ENCODE peak calls at places on chromosomes 13 and 19, in five cellular contexts. One of them, this sample, is unnamed.

GRCh38 chr13:50225188-50226155 is 210.2 kb downstream of the KCNRG start:
- DNase-seq in left lung: no peak
- DNase-seq in ovary: no peak
- DNase-seq in transverse colon: no peak
- DNase-seq in heart left ventricle: no peak
- DNase-seq in this sample: no peak

GRCh38 chr13:23915308-23915707 is 18.0 kb upstream of the C1QTNF9B start:
- DNase-seq in left lung: no peak
- DNase-seq in ovary: no peak
- DNase-seq in transverse colon: no peak
- DNase-seq in heart left ventricle: no peak
- DNase-seq in this sample: no peak

GRCh38 chr19:32104465-32105235 is 240.8 kb upstream of the ZNF507 start:
- DNase-seq in left lung: no peak
- DNase-seq in ovary: no peak
- DNase-seq in transverse colon: peak; percentile 16
- DNase-seq in heart left ventricle: no peak
- DNase-seq in this sample: no peak

GRCh38 chr19:46351241-46352041 is 4.6 kb downstream of the PPP5C start:
- DNase-seq in left lung: peak; percentile 90
- DNase-seq in ovary: peak; percentile 57
- DNase-seq in transverse colon: peak; percentile 54
- DNase-seq in heart left ventricle: no peak
- DNase-seq in this sample: no peak

GRCh38 chr19:28296506-28296905 is 916.4 kb downstream of the UQCRFS1 start:
- DNase-seq in left lung: no peak
- DNase-seq in ovary: no peak
- DNase-seq in transverse colon: no peak
- DNase-seq in heart left ventricle: no peak
- DNase-seq in this sample: no peak

GRCh38 chr19:43809762-43810696 is 7.8 kb upstream of the LYPD5 start:
- DNase-seq in left lung: no peak
- DNase-seq in ovary: no peak
- DNase-seq in transverse colon: no peak
- DNase-seq in heart left ventricle: no peak
- DNase-seq in this sample: no peak

GRCh38 chr19:18401580-18402112 is 4.2 kb upstream of the LRRC25 start:
- DNase-seq in left lung: no peak
- DNase-seq in ovary: no peak
- DNase-seq in transverse colon: peak; percentile 85
- DNase-seq in heart left ventricle: peak; percentile 72
- DNase-seq in this sample: no peak

GRCh38 chr19:8310342-8311055 is 2.3 kb upstream of the CD320 start:
- DNase-seq in left lung: peak; percentile 18
- DNase-seq in ovary: peak; percentile 19
- DNase-seq in transverse colon: peak; percentile 7
- DNase-seq in heart left ventricle: peak; percentile 12
- DNase-seq in this sample: no peak

GRCh38 chr19:5974721-5975387 is 3.1 kb downstream of the RANBP3 start:
- DNase-seq in left lung: no peak
- DNase-seq in ovary: no peak
- DNase-seq in transverse colon: no peak
- DNase-seq in heart left ventricle: no peak
- DNase-seq in this sample: peak; percentile 86

GRCh38 chr19:52070496-52070895 is 21.9 kb upstream of the ZNF432 start:
- DNase-seq in left lung: no peak
- DNase-seq in ovary: no peak
- DNase-seq in transverse colon: no peak
- DNase-seq in heart left ventricle: no peak
- DNase-seq in this sample: no peak

GRCh38 chr19:38211206-38211605 is 12.8 kb downstream of the DPF1 start:
- DNase-seq in left lung: no peak
- DNase-seq in ovary: peak; percentile 60
- DNase-seq in transverse colon: no peak
- DNase-seq in heart left ventricle: no peak
- DNase-seq in this sample: no peak

GRCh38 chr13:113404723-113405471 is 41.0 kb upstream of the GRTP1 start:
- DNase-seq in left lung: peak; percentile 67
- DNase-seq in ovary: no peak
- DNase-seq in transverse colon: no peak
- DNase-seq in heart left ventricle: peak; percentile 18
- DNase-seq in this sample: no peak

GRCh38 chr13:79692846-79693245 is 211.9 kb downstream of the NDFIP2 start:
- DNase-seq in left lung: no peak
- DNase-seq in ovary: no peak
- DNase-seq in transverse colon: no peak
- DNase-seq in heart left ventricle: no peak
- DNase-seq in this sample: no peak

GRCh38 chr13:99265823-99266426 is 7.7 kb upstream of the GPR18 start:
- DNase-seq in left lung: no peak
- DNase-seq in ovary: no peak
- DNase-seq in transverse colon: no peak
- DNase-seq in heart left ventricle: no peak
- DNase-seq in this sample: peak; percentile 67

GRCh38 chr13:28429685-28430290 is 65.1 kb downstream of the FLT1 start:
- DNase-seq in left lung: no peak
- DNase-seq in ovary: no peak
- DNase-seq in transverse colon: peak; percentile 18
- DNase-seq in heart left ventricle: no peak
- DNase-seq in this sample: no peak

GRCh38 chr19:19399733-19400438 is 5.6 kb upstream of the GATAD2A start:
- DNase-seq in left lung: no peak
- DNase-seq in ovary: no peak
- DNase-seq in transverse colon: no peak
- DNase-seq in heart left ventricle: no peak
- DNase-seq in this sample: no peak

GRCh38 chr19:47228937-47229673 is 1.9 kb downstream of the BBC3 start:
- DNase-seq in left lung: no peak
- DNase-seq in ovary: no peak
- DNase-seq in transverse colon: peak; percentile 29
- DNase-seq in heart left ventricle: no peak
- DNase-seq in this sample: peak; percentile 48

GRCh38 chr13:93715866-93716265 is 489.3 kb downstream of the GPC6 start:
- DNase-seq in left lung: no peak
- DNase-seq in ovary: no peak
- DNase-seq in transverse colon: no peak
- DNase-seq in heart left ventricle: no peak
- DNase-seq in this sample: no peak

GRCh38 chr13:73870970-73871935 is 263.0 kb downstream of the KLF12 start:
- DNase-seq in left lung: no peak
- DNase-seq in ovary: no peak
- DNase-seq in transverse colon: no peak
- DNase-seq in heart left ventricle: peak; percentile 47
- DNase-seq in this sample: no peak

GRCh38 chr19:17359905-17360800 is 17.0 kb downstream of the PLVAP start:
- DNase-seq in left lung: no peak
- DNase-seq in ovary: no peak
- DNase-seq in transverse colon: no peak
- DNase-seq in heart left ventricle: no peak
- DNase-seq in this sample: no peak

DNA sequence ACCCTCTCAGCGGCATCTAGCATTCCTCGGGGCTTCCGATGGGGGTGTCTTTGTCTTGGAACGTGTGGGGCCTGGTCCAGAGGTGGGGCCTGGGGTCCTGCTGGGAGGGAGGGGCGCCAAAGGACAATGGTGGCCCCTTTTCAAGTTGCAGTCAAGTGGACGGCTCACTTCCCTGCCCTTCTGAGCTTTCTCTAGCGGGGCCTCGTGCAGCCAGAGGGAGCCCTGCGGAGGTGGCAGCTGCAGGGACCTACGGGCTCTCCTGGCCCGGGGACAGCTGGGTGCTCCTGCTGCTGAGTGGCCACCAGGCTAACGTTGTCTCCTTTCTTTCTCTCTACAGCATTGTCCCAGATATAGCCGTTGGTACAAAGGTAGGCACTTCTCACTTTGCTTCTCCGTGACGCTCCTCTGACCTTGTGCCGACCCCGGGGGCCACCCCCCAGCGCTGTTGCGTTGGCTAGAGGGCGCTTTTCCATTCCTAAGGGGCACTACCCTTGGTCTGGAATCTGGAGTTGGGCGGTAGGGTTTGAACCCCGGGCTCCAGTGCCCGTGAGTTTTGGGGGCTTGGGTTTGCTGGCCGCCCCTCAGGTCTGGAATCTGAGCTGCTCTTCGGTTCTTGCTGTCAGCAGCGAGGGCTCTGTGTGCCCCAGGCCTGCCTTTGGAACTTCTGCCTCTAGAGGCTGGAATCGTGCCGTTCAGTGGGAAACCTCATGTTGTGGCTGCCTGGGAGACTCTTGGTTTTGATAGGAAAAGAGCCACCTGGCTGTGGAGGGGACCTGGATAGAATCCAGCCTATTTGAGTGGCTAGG is 2.0 kb downstream of the PTBP1 start:
- DNase-seq in left lung: no peak
- DNase-seq in ovary: peak; percentile 48
- DNase-seq in transverse colon: peak; percentile 37
- DNase-seq in heart left ventricle: peak; percentile 21
- DNase-seq in this sample: no peak
- H3K27ac ChIP-seq in left lung: peak overlapping the region; percentile 78
- H3K27ac ChIP-seq in ovary: no peak overlapping the region
- H3K27ac ChIP-seq in transverse colon: peak overlapping the region; percentile 98
- H3K27ac ChIP-seq in heart left ventricle: peak overlapping the region; percentile 100
- H3K27ac ChIP-seq in this sample: peak overlapping the region; percentile 80

DNA sequence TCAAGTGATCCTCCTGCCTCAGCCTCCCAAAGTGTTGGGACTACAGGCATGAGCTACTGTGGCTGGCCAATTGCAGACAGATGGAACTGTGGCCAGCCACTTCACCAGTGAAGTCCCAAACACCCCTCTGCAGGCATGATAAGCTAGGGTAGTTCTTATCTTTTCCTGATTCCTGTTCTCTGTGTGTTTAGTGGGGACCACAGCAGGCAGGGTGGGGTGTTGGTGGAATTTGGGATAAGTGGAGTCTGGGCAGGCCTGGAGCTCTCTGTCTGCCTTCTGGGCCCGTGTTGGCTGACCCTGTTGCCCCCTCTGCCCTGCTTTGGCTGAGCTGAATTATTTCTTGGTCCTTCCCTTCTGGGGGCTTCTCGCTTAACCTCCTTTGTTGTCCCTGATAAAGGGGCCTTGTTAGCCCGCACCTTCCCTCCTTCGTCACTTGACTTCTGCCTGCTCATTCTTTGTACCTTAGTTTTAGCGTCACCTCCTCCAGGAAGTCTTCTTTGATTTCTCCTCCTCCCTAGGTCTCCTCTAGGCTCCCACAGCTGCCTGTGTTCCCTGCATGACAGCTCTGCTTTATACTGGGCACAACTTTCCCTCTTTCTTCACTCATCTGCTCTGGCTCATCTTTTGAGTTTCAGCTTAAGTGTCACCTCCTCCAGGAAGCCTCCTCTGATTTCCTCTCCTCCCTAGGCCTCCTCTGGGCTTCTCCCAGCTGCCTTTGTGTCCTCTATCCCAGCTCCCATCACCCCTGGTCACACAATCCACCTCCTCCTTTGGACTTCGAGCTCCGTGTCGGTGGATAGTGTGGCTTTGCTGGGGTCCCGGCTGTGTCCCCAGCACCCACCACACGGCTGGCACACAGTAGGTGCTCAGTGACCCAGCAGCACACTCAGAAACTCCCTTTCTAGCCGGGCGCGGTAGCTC is 1.7 kb upstream of the NCLN start:
- DNase-seq in left lung: peak; percentile 46
- DNase-seq in ovary: no peak
- DNase-seq in transverse colon: no peak
- DNase-seq in heart left ventricle: no peak
- DNase-seq in this sample: no peak
- H3K4me1 ChIP-seq in left lung: peaks cover 89% of the 10 kb centered on the region
- H3K4me1 ChIP-seq in ovary: peaks cover 11% of the 10 kb centered on the region
- H3K4me1 ChIP-seq in transverse colon: peaks cover 29% of the 10 kb centered on the region
- H3K4me1 ChIP-seq in heart left ventricle: peaks cover 23% of the 10 kb centered on the region
- H3K4me1 ChIP-seq in this sample: peaks cover 80% of the 10 kb centered on the region

GRCh38 chr19:36423925-36424324 is 5.5 kb upstream of the ZFP82 start:
- DNase-seq in left lung: no peak
- DNase-seq in ovary: no peak
- DNase-seq in transverse colon: no peak
- DNase-seq in heart left ventricle: no peak
- DNase-seq in this sample: no peak

GRCh38 chr19:36418287-36419001 is at the start of gene ZFP82:
- DNase-seq in left lung: peak; percentile 92
- DNase-seq in ovary: peak; percentile 87
- DNase-seq in transverse colon: peak; percentile 73
- DNase-seq in heart left ventricle: peak; percentile 89
- DNase-seq in this sample: peak; percentile 25

GRCh38 chr19:36421749-36422481 is 3.5 kb upstream of the ZFP82 start:
- DNase-seq in left lung: no peak
- DNase-seq in ovary: no peak
- DNase-seq in transverse colon: no peak
- DNase-seq in heart left ventricle: peak; percentile 19
- DNase-seq in this sample: no peak

GRCh38 chr19:36417752-36418286 is 625 bp downstream of the ZFP82 start:
- DNase-seq in left lung: no peak
- DNase-seq in ovary: no peak
- DNase-seq in transverse colon: no peak
- DNase-seq in heart left ventricle: no peak
- DNase-seq in this sample: no peak

DNA sequence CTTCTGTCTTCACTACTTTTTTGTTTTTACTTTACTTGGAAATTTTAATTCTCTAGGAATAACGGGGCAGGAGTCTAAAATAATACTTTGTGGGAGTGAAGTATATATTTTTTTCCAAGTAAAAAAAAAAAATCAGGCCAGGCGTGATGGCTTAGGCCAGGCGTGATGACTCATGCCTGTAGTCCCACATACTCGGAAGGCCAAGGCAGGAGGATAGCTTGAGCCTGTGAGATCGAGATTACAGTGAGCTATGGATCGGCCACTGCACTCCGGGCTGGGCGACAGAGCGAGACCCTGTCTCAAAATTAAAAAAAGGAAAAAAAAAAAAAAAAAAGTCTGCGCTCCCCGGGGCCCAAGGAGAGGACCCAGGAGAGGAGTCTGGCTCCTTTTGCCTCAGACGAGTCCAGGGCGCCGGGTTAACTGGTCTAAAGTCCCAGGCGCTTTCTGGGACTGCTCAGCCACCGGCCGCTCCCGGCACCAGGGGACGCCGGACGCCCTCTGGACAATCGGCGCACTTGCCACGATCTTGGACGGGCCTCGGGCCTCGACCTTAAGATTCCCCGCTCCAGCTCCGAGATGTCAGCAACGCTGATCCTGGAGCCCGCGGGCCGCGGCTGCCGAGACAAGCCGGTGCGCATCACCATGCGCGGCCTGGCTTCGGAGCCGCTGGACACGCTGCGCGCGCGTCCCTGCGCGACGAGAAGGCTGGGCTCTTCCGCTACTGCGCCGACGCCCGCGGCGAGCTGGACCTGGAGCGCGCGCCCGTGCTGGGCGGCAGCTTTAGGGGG is 2.7 kb upstream of the ZFP82 start:
- DNase-seq in left lung: peak; percentile 72
- DNase-seq in ovary: no peak
- DNase-seq in transverse colon: no peak
- DNase-seq in heart left ventricle: peak; percentile 28
- DNase-seq in this sample: no peak
- H3K4me3 ChIP-seq in left lung: peak overlapping the region; percentile 32
- H3K4me3 ChIP-seq in ovary: peak overlapping the region; percentile 33
- H3K4me3 ChIP-seq in transverse colon: peak overlapping the region; percentile 32
- H3K4me3 ChIP-seq in heart left ventricle: peak overlapping the region; percentile 60
- H3K4me3 ChIP-seq in this sample: no peak overlapping the region

DNA sequence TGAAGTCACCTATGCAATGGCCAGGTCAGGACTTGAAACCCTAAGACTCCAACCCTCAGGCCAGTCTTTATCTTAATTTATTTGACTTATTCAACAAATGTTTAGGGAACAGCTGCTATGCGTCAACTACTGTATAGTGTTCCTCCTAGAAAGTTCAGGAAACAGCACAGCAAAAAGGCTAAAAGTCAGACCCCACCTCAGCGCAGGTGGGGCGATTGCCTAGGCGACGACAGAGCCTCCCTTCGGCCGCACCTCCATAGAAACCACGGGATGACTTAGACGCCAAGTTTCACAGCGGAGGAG is 502 bp downstream of the VRK3 start:
- DNase-seq in left lung: no peak
- DNase-seq in ovary: no peak
- DNase-seq in transverse colon: no peak
- DNase-seq in heart left ventricle: no peak
- DNase-seq in this sample: no peak
- H3K27ac ChIP-seq in left lung: peak overlapping the region; percentile 86
- H3K27ac ChIP-seq in ovary: peak overlapping the region; percentile 74
- H3K27ac ChIP-seq in transverse colon: peak overlapping the region; percentile 98
- H3K27ac ChIP-seq in heart left ventricle: peak overlapping the region; percentile 94
- H3K27ac ChIP-seq in this sample: peak overlapping the region; percentile 98